ENCODE peak calls at places on chromosomes 11 and 22, in eight cellular contexts. Y is heart left ventricle, Q is Karpas-422, I is MM.1S, D is heart right ventricle, G is uterus, S is A673, M is psoas muscle. K is an unnamed sample. For H3K4me1, the result is how much of the 10 kb centered on the place peaks cover.

GRCh38 chr11:62544521-62545436 is 1.8 kb downstream of the AHNAK start:
- DNase-seq in Y (peak), Q (no peak), I (no peak), D (peak), G (no peak), S (peak), M (no peak), K (no peak)

GRCh38 chr22:40517631-40518030 is 118.9 kb downstream of the MRTFA start:
- DNase-seq in Y (no peak), Q (no peak), I (no peak), D (no peak), G (no peak), S (no peak), M (no peak), K (no peak)

GRCh38 chr11:70381872-70382842 is 16.2 kb upstream of the CTTN start:
- DNase-seq in Y (no peak), Q (no peak), I (no peak), D (no peak), G (no peak), S (peak), M (no peak), K (no peak)

GRCh38 chr11:112785104-112785503 is 176.1 kb upstream of the NCAM1 start:
- DNase-seq in Y (no peak), Q (no peak), I (no peak), D (no peak), G (peak), S (peak), M (no peak), K (no peak)

GRCh38 chr11:114977596-114977995 is 299.3 kb downstream of the NXPE2 start:
- DNase-seq in Y (no peak), Q (no peak), I (no peak), D (no peak), G (no peak), S (no peak), M (no peak), K (no peak)

GRCh38 chr22:38317237-38317994 is at the start of gene CSNK1E:
- DNase-seq in Y (peak), Q (peak), I (peak), D (peak), G (peak), S (peak), M (peak), K (peak)

GRCh38 chr22:48960576-48960975 is 867.1 kb downstream of the BRD1 start:
- DNase-seq in Y (no peak), Q (no peak), I (no peak), D (no peak), G (no peak), S (no peak), M (no peak), K (no peak)

GRCh38 chr22:37088108-37088605 is 21.4 kb downstream of the TMPRSS6 start:
- DNase-seq in Y (no peak), Q (no peak), I (no peak), D (no peak), G (no peak), S (peak), M (no peak), K (peak)

GRCh38 chr11:102614485-102614884 is 10.6 kb downstream of the MMP20 start:
- DNase-seq in Y (no peak), Q (peak), I (no peak), D (no peak), G (no peak), S (peak), M (no peak), K (no peak)

GRCh38 chr11:116794851-116795250 is 3.2 kb upstream of the APOA5 start:
- DNase-seq in Y (no peak), Q (no peak), I (no peak), D (no peak), G (no peak), S (no peak), M (no peak), K (no peak)

GRCh38 chr11:44957051-44957515 is 6.4 kb upstream of the TP53I11 start:
- DNase-seq in Y (no peak), Q (no peak), I (no peak), D (no peak), G (no peak), S (peak), M (no peak), K (no peak)

GRCh38 chr11:44952500-44953260 is 2.0 kb upstream of the TP53I11 start:
- DNase-seq in Y (no peak), Q (no peak), I (no peak), D (no peak), G (no peak), S (no peak), M (no peak), K (peak)

GRCh38 chr11:44952082-44952481 is 1.4 kb upstream of the TP53I11 start:
- DNase-seq in Y (no peak), Q (no peak), I (no peak), D (no peak), G (no peak), S (no peak), M (no peak), K (peak)

GRCh38 chr11:44955019-44955738 is 4.5 kb upstream of the TP53I11 start:
- DNase-seq in Y (peak), Q (no peak), I (no peak), D (peak), G (peak), S (peak), M (peak), K (peak)

GRCh38 chr11:44954051-44954906 is 3.6 kb upstream of the TP53I11 start:
- DNase-seq in Y (no peak), Q (no peak), I (no peak), D (no peak), G (no peak), S (no peak), M (no peak), K (no peak)
- H3K27ac ChIP-seq in Y (no peak), Q (no peak), I (no peak), D (peak), G (no peak), S (no peak), M (no peak), K (peak)

GRCh38 chr22:41880653-41881052 is 34.2 kb downstream of the SHISA8 start:
- DNase-seq in Y (no peak), Q (no peak), I (no peak), D (no peak), G (no peak), S (no peak), M (peak), K (no peak)

GRCh38 chr22:41888638-41889200 is 26.2 kb downstream of the SHISA8 start:
- DNase-seq in Y (no peak), Q (peak), I (no peak), D (no peak), G (no peak), S (no peak), M (no peak), K (no peak)

GRCh38 chr22:41885576-41885975 is 29.3 kb downstream of the SHISA8 start:
- DNase-seq in Y (no peak), Q (no peak), I (no peak), D (no peak), G (no peak), S (no peak), M (no peak), K (no peak)

GRCh38 chr22:41885116-41885515 is 29.8 kb downstream of the SHISA8 start:
- DNase-seq in Y (no peak), Q (no peak), I (no peak), D (no peak), G (no peak), S (no peak), M (no peak), K (no peak)

DNA sequence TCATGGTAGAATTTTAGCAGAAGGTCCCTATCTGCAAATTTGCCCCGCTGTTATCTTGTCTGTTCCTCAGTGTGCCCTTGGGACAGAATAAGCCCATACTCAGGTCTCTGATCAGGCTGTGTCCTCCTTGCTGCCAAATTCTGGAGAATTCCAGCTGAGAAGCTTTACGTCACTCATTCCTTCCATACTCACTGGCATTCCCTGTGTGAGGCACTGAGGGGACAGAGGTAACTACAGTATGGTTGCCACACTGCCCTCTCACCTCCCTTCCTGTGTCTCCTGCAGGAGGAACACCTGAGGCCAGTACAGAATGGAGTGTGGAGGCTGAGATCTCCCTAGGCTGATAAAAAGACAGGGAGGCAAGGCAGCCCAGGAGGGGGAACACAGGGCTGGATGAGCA is 31.5 kb downstream of the SHISA8 start:
- DNase-seq in Y (no peak), Q (no peak), I (no peak), D (no peak), G (no peak), S (no peak), M (no peak), K (no peak)
- H3K4me1 ChIP-seq in Y (under half), Q (half or more), I (under half), D (under half), G (under half), S (under half), M (under half), K (under half)

DNA sequence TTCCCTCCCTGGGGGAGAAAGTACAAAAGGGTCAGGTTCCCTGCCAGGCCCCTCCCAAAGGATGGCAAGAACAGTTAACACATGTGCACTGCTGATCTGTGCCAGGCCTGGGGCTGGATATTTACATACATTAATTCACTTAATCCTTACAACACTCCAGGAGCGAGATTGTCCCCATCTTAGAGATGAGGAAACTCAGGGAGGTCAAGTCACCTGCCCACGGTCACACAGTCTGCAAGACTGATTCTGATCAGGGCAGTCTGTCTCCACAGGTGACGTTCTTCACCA is 36.5 kb downstream of the NECTIN1 start:
- DNase-seq in Y (no peak), Q (no peak), I (no peak), D (no peak), G (no peak), S (no peak), M (no peak), K (no peak)
- H3K4me3 ChIP-seq in Y (no peak), Q (no peak), I (no peak), D (no peak), G (no peak), S (no peak), M (no peak), K (no peak)

GRCh38 chr11:68322031-68322388 is 9.6 kb downstream of the LRP5 start:
- DNase-seq in Y (no peak), Q (no peak), I (no peak), D (no peak), G (no peak), S (no peak), M (no peak), K (no peak)
- H3K27ac ChIP-seq in Y (peak), Q (no peak), I (no peak), D (peak), G (no peak), S (no peak), M (no peak), K (no peak)

DNA sequence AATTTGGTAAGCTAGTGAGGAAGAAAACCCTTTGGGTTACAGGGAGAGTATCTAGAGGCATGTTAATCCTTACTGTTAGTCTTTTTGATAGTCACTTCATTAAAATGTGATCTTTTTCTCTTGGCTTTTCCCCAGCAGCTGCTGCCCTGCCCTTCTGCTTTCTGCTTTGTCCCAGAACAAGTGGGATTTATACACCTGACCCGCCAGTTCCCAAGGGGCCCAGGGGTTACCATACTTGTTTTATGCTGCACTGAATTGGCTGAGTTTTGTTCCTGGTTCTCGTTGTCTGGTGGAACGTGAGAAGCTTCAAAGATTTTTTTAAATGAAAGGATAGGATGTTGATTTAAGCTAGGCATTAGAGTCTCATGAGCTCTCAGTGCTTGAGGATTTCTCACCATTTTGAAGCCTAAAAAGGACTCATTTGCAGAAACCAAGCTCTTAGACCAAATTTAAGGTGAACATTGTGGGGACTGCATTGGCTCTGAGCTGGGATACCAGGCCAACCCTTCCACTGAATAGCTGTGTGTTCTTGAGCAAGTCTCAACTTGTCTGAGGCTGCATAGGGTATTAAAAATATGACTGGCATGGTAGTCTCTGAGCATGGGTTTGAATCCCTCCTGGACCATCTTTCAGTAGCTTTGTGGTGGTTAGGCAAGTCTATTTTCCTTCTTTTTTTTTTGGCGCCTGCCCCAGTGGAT is 6.6 kb downstream of the LIMK2 start:
- DNase-seq in Y (no peak), Q (no peak), I (no peak), D (no peak), G (no peak), S (no peak), M (no peak), K (peak)
- H3K4me1 ChIP-seq in Y (under half), Q (half or more), I (under half), D (half or more), G (under half), S (under half), M (under half), K (half or more)